ENCODE peak calls at places on chromosome 12, in ten cellular contexts. O, J, H, B, M, I, C, K, T and R are unnamed samples.

GRCh38 chr12:124436366-124436765 is 131.0 kb downstream of the NCOR2 start:
- DNase-seq in O (no peak), J (no peak), H (no peak), B (no peak), M (no peak), I (no peak), C (no peak), K (no peak), T (no peak), R (no peak)

GRCh38 chr12:41122894-41123293 is 65.2 kb upstream of the PDZRN4 start:
- DNase-seq in O (no peak), J (no peak), H (no peak), B (no peak), M (no peak), I (no peak), C (peak), K (no peak), T (no peak), R (no peak)

GRCh38 chr12:109880938-109881337 is 597 bp upstream of the GLTP start:
- DNase-seq in O (no peak), J (no peak), H (no peak), B (no peak), M (no peak), I (no peak), C (no peak), K (no peak), T (no peak), R (no peak)

GRCh38 chr12:109592905-109593272 is 19.3 kb downstream of the MVK start:
- DNase-seq in O (no peak), J (no peak), H (no peak), B (no peak), M (no peak), I (peak), C (no peak), K (no peak), T (no peak), R (no peak)

GRCh38 chr12:5910790-5911548 is 34.1 kb downstream of the ANO2 start:
- DNase-seq in O (no peak), J (no peak), H (no peak), B (no peak), M (no peak), I (peak), C (no peak), K (no peak), T (no peak), R (no peak)

GRCh38 chr12:90514325-90514724 is 440.7 kb downstream of the CCER1 start:
- DNase-seq in O (no peak), J (no peak), H (no peak), B (no peak), M (no peak), I (no peak), C (no peak), K (no peak), T (no peak), R (no peak)

GRCh38 chr12:125145196-125145595 is 80.0 kb downstream of the AACS start:
- DNase-seq in O (no peak), J (no peak), H (no peak), B (no peak), M (no peak), I (peak), C (no peak), K (no peak), T (no peak), R (no peak)

GRCh38 chr12:10113085-10113484 is 14.3 kb upstream of the CLEC1A start:
- DNase-seq in O (no peak), J (no peak), H (no peak), B (no peak), M (no peak), I (no peak), C (no peak), K (no peak), T (no peak), R (no peak)

GRCh38 chr12:5466521-5466960 is 34.6 kb downstream of the NTF3 start:
- DNase-seq in O (no peak), J (no peak), H (no peak), B (no peak), M (no peak), I (no peak), C (no peak), K (no peak), T (no peak), R (no peak)

GRCh38 chr12:28209782-28210181 is 19.5 kb downstream of the CCDC91 start:
- DNase-seq in O (no peak), J (peak), H (no peak), B (no peak), M (no peak), I (no peak), C (no peak), K (no peak), T (no peak), R (no peak)

GRCh38 chr12:121227294-121227693 is 17.4 kb downstream of the P2RX4 start:
- DNase-seq in O (peak), J (peak), H (no peak), B (no peak), M (no peak), I (no peak), C (no peak), K (no peak), T (no peak), R (no peak)

GRCh38 chr12:6872073-6873048 is 742 bp downstream of the SPSB2 start:
- DNase-seq in O (peak), J (peak), H (peak), B (peak), M (peak), I (no peak), C (peak), K (peak), T (peak), R (peak)

GRCh38 chr12:126483145-126484068 is 1418.2 kb downstream of the AACS start:
- DNase-seq in O (no peak), J (no peak), H (no peak), B (no peak), M (no peak), I (no peak), C (no peak), K (no peak), T (no peak), R (no peak)

GRCh38 chr12:125403145-125403789 is 338.0 kb downstream of the AACS start:
- DNase-seq in O (peak), J (peak), H (no peak), B (no peak), M (no peak), I (no peak), C (no peak), K (no peak), T (no peak), R (no peak)

GRCh38 chr12:120886194-120887018 is 17.8 kb downstream of the SPPL3 start:
- DNase-seq in O (no peak), J (peak), H (no peak), B (no peak), M (no peak), I (no peak), C (no peak), K (no peak), T (no peak), R (no peak)

GRCh38 chr12:56079729-56080555 is at the start of gene ERBB3:
- DNase-seq in O (peak), J (peak), H (peak), B (peak), M (peak), I (no peak), C (peak), K (peak), T (peak), R (peak)

GRCh38 chr12:61706783-61707182 is 553.4 kb upstream of the USP15 start:
- DNase-seq in O (no peak), J (no peak), H (no peak), B (no peak), M (no peak), I (no peak), C (no peak), K (no peak), T (no peak), R (no peak)

GRCh38 chr12:6541371-6542165 is 7.3 kb downstream of the GAPDH start:
- DNase-seq in O (no peak), J (no peak), H (peak), B (no peak), M (no peak), I (no peak), C (no peak), K (no peak), T (no peak), R (peak)

GRCh38 chr12:132449565-132450390 is 40.2 kb upstream of the FBRSL1 start:
- DNase-seq in O (no peak), J (no peak), H (no peak), B (no peak), M (no peak), I (no peak), C (no peak), K (no peak), T (peak), R (no peak)

GRCh38 chr12:32196250-32197198 is 89.9 kb downstream of the BICD1 start:
- DNase-seq in O (no peak), J (no peak), H (no peak), B (no peak), M (no peak), I (no peak), C (no peak), K (no peak), T (no peak), R (no peak)

GRCh38 chr12:23204933-23205778 is 580.2 kb downstream of the ETNK1 start:
- DNase-seq in O (peak), J (peak), H (no peak), B (no peak), M (no peak), I (peak), C (no peak), K (no peak), T (no peak), R (peak)

GRCh38 chr12:15273896-15274295 is 48.4 kb upstream of the PTPRO start:
- DNase-seq in O (no peak), J (no peak), H (no peak), B (no peak), M (no peak), I (no peak), C (no peak), K (no peak), T (no peak), R (no peak)

GRCh38 chr12:117926391-117926899 is 42.3 kb downstream of the KSR2 start:
- DNase-seq in O (no peak), J (no peak), H (no peak), B (no peak), M (no peak), I (no peak), C (no peak), K (no peak), T (no peak), R (no peak)